ENCODE peak calls at places on chromosome 3, in seven cellular contexts. C is AG04450, K is neural progenitor cell, P is fibroblast of pulmonary artery, R is astrocyte of the cerebellum, W is upper lobe of right lung, N is IMR-90. A is an unnamed sample.

GRCh38 chr3:2875699-2876098 is 234.5 kb downstream of the IL5RA start:
- DNase-seq in C (no peak), K (no peak), P (no peak), R (no peak), W (no peak), N (no peak), A (no peak)

GRCh38 chr3:30456263-30456662 is 150.1 kb upstream of the TGFBR2 start:
- DNase-seq in C (no peak), K (no peak), P (no peak), R (no peak), W (no peak), N (no peak), A (no peak)

GRCh38 chr3:106215047-106215446 is 346.2 kb upstream of the CBLB start:
- DNase-seq in C (no peak), K (no peak), P (no peak), R (peak; percentile 39), W (no peak), N (peak; percentile 63), A (no peak)

GRCh38 chr3:122189357-122189756 is 5.9 kb downstream of the CASR start:
- DNase-seq in C (no peak), K (no peak), P (no peak), R (no peak), W (no peak), N (no peak), A (no peak)

GRCh38 chr3:1172642-1173041 is 79.8 kb downstream of the CNTN6 start:
- DNase-seq in C (no peak), K (no peak), P (no peak), R (no peak), W (no peak), N (no peak), A (no peak)

GRCh38 chr3:106792716-106793115 is 584.5 kb upstream of the CCDC54 start:
- DNase-seq in C (no peak), K (no peak), P (peak; percentile 11), R (no peak), W (no peak), N (peak; percentile 23), A (peak; percentile 45)

GRCh38 chr3:12993623-12994356 is 79.4 kb downstream of the IQSEC1 start:
- DNase-seq in C (no peak), K (peak; percentile 75), P (no peak), R (no peak), W (peak; percentile 76), N (no peak), A (no peak)

GRCh38 chr3:132629928-132630327 is 29.7 kb downstream of the ACAD11 start:
- DNase-seq in C (peak; percentile 1), K (no peak), P (peak; percentile 60), R (peak; percentile 24), W (no peak), N (peak; percentile 82), A (peak; percentile 80)

GRCh38 chr3:114451051-114451451 is 157.2 kb downstream of the TIGIT start:
- DNase-seq in C (no peak), K (no peak), P (no peak), R (no peak), W (no peak), N (no peak), A (no peak)

GRCh38 chr3:71951842-71952241 is 166.9 kb upstream of the PROK2 start:
- DNase-seq in C (no peak), K (no peak), P (no peak), R (no peak), W (no peak), N (no peak), A (no peak)

GRCh38 chr3:16060358-16060852 is 114.1 kb upstream of the GALNT15 start:
- DNase-seq in C (peak; percentile 99), K (no peak), P (peak; percentile 100), R (peak; percentile 99), W (no peak), N (peak; percentile 100), A (peak; percentile 99)

GRCh38 chr3:122628567-122628966 is 51.1 kb downstream of the PARP15 start:
- DNase-seq in C (no peak), K (no peak), P (no peak), R (no peak), W (no peak), N (no peak), A (no peak)

GRCh38 chr3:52004158-52004787 is 8.6 kb upstream of the RPL29 start:
- DNase-seq in C (no peak), K (peak; percentile 90), P (peak; percentile 69), R (no peak), W (no peak), N (peak; percentile 48), A (peak; percentile 72)

GRCh38 chr3:187013080-187013838 is 82.9 kb downstream of the ST6GAL1 start:
- DNase-seq in C (no peak), K (no peak), P (peak; percentile 69), R (no peak), W (no peak), N (peak; percentile 74), A (peak; percentile 55)

GRCh38 chr3:187012609-187013051 is 82.3 kb downstream of the ST6GAL1 start:
- DNase-seq in C (no peak), K (no peak), P (peak; percentile 48), R (no peak), W (no peak), N (peak; percentile 64), A (peak; percentile 34)

GRCh38 chr3:187015903-187016638 is 85.7 kb downstream of the ST6GAL1 start:
- DNase-seq in C (no peak), K (no peak), P (no peak), R (no peak), W (no peak), N (no peak), A (no peak)

GRCh38 chr3:187014417-187014864 is 84.1 kb downstream of the ST6GAL1 start:
- DNase-seq in C (no peak), K (no peak), P (peak; percentile 51), R (no peak), W (no peak), N (peak; percentile 28), A (peak; percentile 55)

DNA sequence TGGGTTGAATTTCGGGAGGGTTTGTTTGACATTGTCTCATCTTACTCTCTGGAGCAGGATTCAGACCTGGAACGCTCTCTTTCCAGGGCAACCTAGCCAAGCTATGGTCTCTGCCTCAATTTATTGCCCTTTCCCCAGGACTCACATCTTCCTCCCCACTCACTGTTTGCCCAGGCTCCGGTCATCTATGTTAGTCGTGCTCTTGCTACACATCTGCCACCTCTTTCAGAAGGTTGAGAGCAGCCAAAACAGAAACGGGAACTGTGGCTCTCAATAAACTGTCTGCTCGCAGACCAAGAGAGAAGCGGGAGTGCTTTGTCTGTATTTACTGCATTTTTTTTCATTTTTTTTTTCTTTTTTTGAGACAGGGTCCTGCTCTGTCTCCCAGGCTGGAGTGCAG is 81.6 kb downstream of the ST6GAL1 start:
- DNase-seq in C (no peak), K (no peak), P (no peak), R (no peak), W (no peak), N (no peak), A (no peak)
- H3K4me3 ChIP-seq in C (no peak overlapping the region), K (no peak overlapping the region), P (no peak overlapping the region), R (no peak overlapping the region), W (no peak overlapping the region), N (no peak overlapping the region), A (no peak overlapping the region)

DNA sequence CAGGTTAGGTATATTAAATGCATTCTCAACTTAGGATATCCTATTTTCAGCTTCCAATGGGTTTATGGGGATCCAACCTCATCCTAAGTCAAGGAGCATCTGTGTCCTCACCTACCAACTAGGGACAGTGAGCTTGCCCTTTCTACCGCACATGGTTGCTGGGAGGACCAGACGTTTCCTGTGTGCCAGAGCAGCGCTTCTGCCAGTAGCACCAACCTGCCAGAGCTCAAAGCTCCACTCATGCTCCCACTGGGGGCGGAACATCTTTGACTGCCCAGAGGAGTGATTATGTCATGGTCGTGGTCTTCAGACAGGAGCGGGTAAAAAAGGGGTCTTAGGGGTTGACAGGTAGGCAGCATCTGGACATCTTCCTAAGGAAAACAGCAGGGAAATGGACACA is 24.7 kb downstream of the XPC start:
- DNase-seq in C (no peak), K (no peak), P (no peak), R (no peak), W (no peak), N (no peak), A (no peak)
- TF ChIP-seq CTCF in C (no peak), K (no peak), P (no peak), R (no peak), W (no peak), N (no peak), A (no peak)

GRCh38 chr3:46978381-46978780 is 1.1 kb upstream of the NBEAL2 start:
- DNase-seq in C (no peak), K (no peak), P (no peak), R (no peak), W (peak; percentile 60), N (no peak), A (no peak)
- H3K4me3 ChIP-seq in C (no peak overlapping the region), K (no peak overlapping the region), P (no peak overlapping the region), R (no peak overlapping the region), W (peak overlapping the region; percentile 78), N (no peak overlapping the region), A (no peak overlapping the region)

GRCh38 chr3:98564282-98565005 is 29.0 kb downstream of the CPOX start:
- DNase-seq in C (no peak), K (no peak), P (no peak), R (no peak), W (no peak), N (no peak), A (no peak)
- TF ChIP-seq CTCF in C (no peak), K (no peak), P (no peak), R (no peak), W (no peak), N (no peak), A (no peak)

A was measured in cardiac fibroblast.